ENCODE peak calls at places on chromosome 21, in eight cellular contexts. O is mucosa of descending colon, L is endothelial cell, Z is cardiac muscle cell, K is left ventricle myocardium inferior, F is MCF 10A, G is keratinocyte, M is mesothelial cell of epicardium. D is an unnamed sample.

GRCh38 chr21:43332461-43332860 is 94.5 kb downstream of the SIK1 start:
- DNase-seq in M (no peak), G (no peak), L (no peak), K (no peak), O (no peak), F (no peak), Z (no peak), D (no peak)

GRCh38 chr21:15441060-15441493 is 288.7 kb upstream of the USP25 start:
- DNase-seq in M (no peak), K (no peak), Z (no peak), O (no peak), L (no peak), G (no peak), F (no peak), D (peak)

GRCh38 chr21:41726970-41727783 is 39.7 kb downstream of the RIPK4 start:
- DNase-seq in K (peak), M (no peak), G (peak), O (no peak), Z (peak), L (no peak), F (peak), D (no peak)

GRCh38 chr21:15400905-15401304 is 328.9 kb upstream of the USP25 start:
- DNase-seq in L (no peak), O (no peak), Z (peak), G (no peak), F (peak), M (no peak), K (no peak), D (no peak)

GRCh38 chr21:29604096-29604495 is 305.4 kb downstream of the BACH1 start:
- DNase-seq in G (no peak), M (no peak), K (no peak), L (no peak), F (no peak), Z (no peak), O (no peak), D (no peak)

GRCh38 chr21:33339135-33339534 is 14.4 kb downstream of the IFNAR1 start:
- DNase-seq in G (no peak), O (no peak), M (no peak), F (no peak), K (no peak), Z (no peak), L (no peak), D (no peak)

GRCh38 chr21:42794551-42794950 is 84.8 kb downstream of the WDR4 start:
- DNase-seq in M (no peak), Z (no peak), L (no peak), K (no peak), G (no peak), O (no peak), F (no peak), D (no peak)

GRCh38 chr21:43352568-43353281 is 74.2 kb downstream of the SIK1 start:
- DNase-seq in G (no peak), M (no peak), K (no peak), O (no peak), Z (no peak), F (peak), L (no peak), D (no peak)

GRCh38 chr21:30345014-30345413 is 3.4 kb downstream of the KRTAP23-1 start:
- DNase-seq in Z (no peak), G (no peak), M (no peak), F (no peak), K (no peak), O (no peak), L (no peak), D (no peak)

GRCh38 chr21:33441489-33442477 is 38.0 kb downstream of the TMEM50B start:
- DNase-seq in G (peak), L (no peak), M (no peak), Z (peak), O (peak), F (peak), K (peak), D (peak)

GRCh38 chr21:40425981-40426380 is 421.0 kb downstream of the DSCAM start:
- DNase-seq in Z (no peak), F (no peak), G (no peak), O (no peak), M (no peak), K (no peak), L (no peak), D (no peak)

GRCh38 chr21:32604484-32604883 is 7.7 kb downstream of the CFAP298 start:
- DNase-seq in F (no peak), K (no peak), O (no peak), L (no peak), G (no peak), Z (no peak), M (no peak), D (no peak)

GRCh38 chr21:44047996-44048560 is 36.0 kb downstream of the TRAPPC10 start:
- DNase-seq in Z (no peak), G (no peak), O (no peak), L (no peak), F (no peak), K (no peak), M (no peak), D (no peak)

GRCh38 chr21:42865361-42866160 is 13.8 kb downstream of the WDR4 start:
- DNase-seq in G (no peak), F (no peak), L (no peak), K (peak), Z (no peak), O (no peak), M (no peak), D (no peak)

GRCh38 chr21:21085206-21085605 is 87.0 kb downstream of the NCAM2 start:
- DNase-seq in M (no peak), G (no peak), L (no peak), F (no peak), Z (no peak), K (no peak), O (no peak), D (no peak)

GRCh38 chr21:44259082-44259705 is 2.5 kb downstream of the DNMT3L start:
- DNase-seq in L (no peak), M (no peak), O (no peak), G (no peak), K (no peak), Z (peak), F (peak), D (no peak)

GRCh38 chr21:38679531-38679930 is 126.2 kb upstream of the ETS2 start:
- DNase-seq in K (no peak), F (peak), O (no peak), M (no peak), L (no peak), G (no peak), Z (peak), D (no peak)

GRCh38 chr21:24759348-24760118 is 847.7 kb downstream of the MRPL39 start:
- DNase-seq in Z (no peak), K (no peak), F (peak), O (no peak), G (no peak), L (no peak), M (no peak), D (no peak)

GRCh38 chr21:14070049-14070893 is 140.5 kb downstream of the LIPI start:
- DNase-seq in G (no peak), M (no peak), F (no peak), K (no peak), Z (no peak), O (no peak), L (no peak), D (no peak)

GRCh38 chr21:38784458-38785266 is 21.1 kb upstream of the ETS2 start:
- DNase-seq in K (no peak), Z (no peak), L (no peak), F (no peak), G (no peak), O (no peak), M (no peak), D (no peak)

GRCh38 chr21:44349847-44350772 is 3.3 kb upstream of the TRPM2 start:
- DNase-seq in O (no peak), L (no peak), F (no peak), Z (no peak), M (no peak), K (no peak), G (no peak), D (no peak)

GRCh38 chr21:40074198-40074597 is 207.0 kb downstream of the PCP4 start:
- DNase-seq in Z (no peak), O (no peak), L (no peak), G (no peak), M (no peak), K (no peak), F (no peak), D (no peak)

GRCh38 chr21:42887321-42887720 is 5.8 kb upstream of the NDUFV3 start:
- DNase-seq in K (no peak), Z (no peak), O (no peak), M (no peak), L (no peak), F (no peak), G (no peak), D (no peak)

GRCh38 chr21:32141009-32141357 is 137.9 kb downstream of the MIS18A start:
- DNase-seq in G (no peak), O (no peak), F (no peak), K (no peak), Z (no peak), M (no peak), L (no peak), D (no peak)

GRCh38 chr21:43779660-43780059 is 3.6 kb upstream of the CSTB start:
- DNase-seq in Z (no peak), G (no peak), M (no peak), O (no peak), F (no peak), L (no peak), K (no peak), D (no peak)

GRCh38 chr21:44402323-44403105 is 49.1 kb downstream of the TRPM2 start:
- DNase-seq in K (no peak), M (no peak), G (no peak), L (no peak), O (no peak), Z (no peak), F (no peak), D (no peak)

GRCh38 chr21:33962290-33962689 is 46.7 kb upstream of the ATP5PO start:
- DNase-seq in O (no peak), M (no peak), L (no peak), Z (no peak), G (no peak), F (no peak), K (no peak), D (no peak)

GRCh38 chr21:23009360-23009759 is 2011.2 kb downstream of the NCAM2 start:
- DNase-seq in Z (no peak), L (no peak), G (no peak), K (no peak), M (no peak), F (peak), O (no peak), D (no peak)

GRCh38 chr21:39661740-39662139 is 49.0 kb downstream of the B3GALT5 start:
- DNase-seq in Z (no peak), K (no peak), O (no peak), F (no peak), G (no peak), M (no peak), L (no peak), D (no peak)

GRCh38 chr21:18951291-18952038 is 547.9 kb upstream of the TMPRSS15 start:
- DNase-seq in O (peak), K (no peak), M (no peak), F (peak), L (peak), G (no peak), Z (no peak), D (peak)

GRCh38 chr21:18954415-18954972 is 550.9 kb upstream of the TMPRSS15 start:
- DNase-seq in K (no peak), O (peak), L (no peak), M (no peak), G (no peak), Z (no peak), F (no peak), D (no peak)

GRCh38 chr21:18950045-18950740 is 546.6 kb upstream of the TMPRSS15 start:
- DNase-seq in G (no peak), L (no peak), K (no peak), Z (no peak), M (no peak), O (no peak), F (no peak), D (no peak)
- TF ChIP-seq CTCF in G (no peak), L (no peak), K (no peak), Z (no peak), M (no peak), O (no peak), F (no peak), D (no peak)

GRCh38 chr21:37257526-37257966 is 9.6 kb downstream of the VPS26C start:
- DNase-seq in Z (peak), K (peak), M (no peak), O (peak), G (no peak), L (no peak), F (peak), D (peak)
- TF ChIP-seq CTCF in Z (no peak), K (no peak), M (no peak), O (no peak), G (no peak), L (no peak), F (no peak), D (no peak)

DNA sequence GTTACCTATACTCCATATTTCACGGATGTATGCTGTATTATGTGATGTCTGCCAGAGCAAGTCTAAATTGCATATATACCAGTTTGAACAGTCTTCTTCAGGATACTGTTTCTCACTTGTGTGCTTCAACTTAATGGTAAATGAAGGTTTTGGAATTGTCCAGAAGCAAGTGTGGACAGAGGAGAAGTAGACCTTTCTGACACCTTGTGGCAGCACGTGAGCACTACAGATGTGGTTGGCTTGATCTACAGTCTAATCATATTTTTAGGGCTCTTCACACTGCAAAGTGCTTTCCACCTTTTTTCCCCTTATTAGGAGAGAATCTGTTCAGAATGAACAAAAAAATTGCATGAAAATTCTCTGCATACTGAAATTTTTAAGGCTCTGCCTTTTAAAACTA is 10.9 kb downstream of the MORC3 start:
- DNase-seq in K (peak), G (no peak), L (peak), F (peak), M (no peak), Z (peak), O (peak), D (peak)
- TF ChIP-seq CTCF in K (peak), G (peak), L (peak), F (peak), M (peak), Z (peak), O (peak), D (peak)

GRCh38 chr21:35674895-35675470 is 385.3 kb downstream of the SETD4 start:
- DNase-seq in K (no peak), F (no peak), M (no peak), Z (peak), G (no peak), L (no peak), O (no peak), D (no peak)
- TF ChIP-seq CTCF in K (no peak), F (no peak), M (no peak), Z (no peak), G (no peak), L (no peak), O (no peak), D (no peak)

GRCh38 chr21:18294100-18294499 is 49.5 kb downstream of the CHODL start:
- DNase-seq in G (no peak), K (no peak), L (no peak), Z (no peak), M (no peak), F (no peak), O (no peak), D (no peak)

GRCh38 chr21:18298228-18298627 is 53.6 kb downstream of the CHODL start:
- DNase-seq in F (peak), Z (no peak), K (no peak), L (no peak), M (no peak), G (no peak), O (no peak), D (no peak)
- TF ChIP-seq CTCF in F (no peak), Z (no peak), K (no peak), L (no peak), M (no peak), G (no peak), O (no peak), D (no peak)

DNA sequence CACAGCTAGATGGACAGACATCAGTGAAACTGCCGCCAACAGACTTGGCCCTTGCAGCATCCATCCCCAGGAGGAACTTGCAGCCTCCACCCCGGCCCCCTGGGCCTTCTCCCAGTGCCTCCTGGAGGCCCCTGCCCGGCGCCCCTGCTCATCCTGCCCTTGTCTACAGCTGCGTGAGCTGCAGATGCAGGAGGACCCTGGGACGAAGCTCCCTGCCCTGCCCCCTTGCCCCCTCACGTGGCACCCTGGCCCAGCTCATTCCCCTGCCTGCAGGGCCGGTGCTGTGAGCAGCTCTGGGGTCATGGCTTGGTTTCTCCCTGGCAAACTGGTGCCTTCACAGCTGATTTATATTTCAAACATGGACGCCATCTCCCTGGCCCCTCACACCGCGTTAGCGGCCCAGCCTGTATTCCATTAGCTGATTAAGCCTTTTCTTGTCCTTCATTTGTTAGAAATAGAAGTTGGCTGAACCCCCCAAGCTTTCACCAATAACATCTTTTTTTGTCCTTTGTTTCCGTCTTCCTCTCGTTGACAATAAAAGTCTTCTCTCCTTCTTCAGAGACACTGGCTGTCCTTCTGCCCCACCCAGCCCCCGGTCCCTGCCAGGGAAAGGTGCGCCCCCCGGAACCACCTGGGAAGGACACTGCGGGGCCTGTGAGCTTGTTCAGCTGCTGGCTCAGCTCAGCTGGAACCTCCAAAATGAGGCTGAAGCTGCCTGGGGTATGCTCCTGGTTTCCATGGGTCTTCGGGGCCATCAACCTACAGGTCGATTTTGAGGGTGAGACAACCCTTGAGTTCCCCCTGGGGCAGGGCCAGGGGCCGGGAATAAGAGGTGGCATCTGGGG is 34.0 kb upstream of the SLC19A1 start:
- DNase-seq in F (no peak), G (no peak), L (no peak), O (no peak), M (peak), K (peak), Z (no peak), D (no peak)
- TF ChIP-seq CTCF in F (no peak), G (no peak), L (no peak), O (no peak), M (no peak), K (no peak), Z (no peak), D (no peak)

GRCh38 chr21:45549670-45550463 is 7.6 kb upstream of the SLC19A1 start:
- DNase-seq in L (no peak), G (no peak), K (peak), O (no peak), Z (no peak), F (no peak), M (no peak), D (no peak)
- TF ChIP-seq CTCF in L (no peak), G (no peak), K (no peak), O (no peak), Z (no peak), F (no peak), M (no peak), D (no peak)

D was measured in nephron progenitor cell.